ENCODE peak calls at places on chromosomes 1 and 21, in eight cellular contexts. B is CD8-positive, alpha-beta T cell; E is foreskin fibroblast; K is cardiac muscle cell; T is left ventricle myocardium inferior; G is mesendoderm; J is heart right ventricle; A is fibroblast of lung. M is an unnamed sample.

GRCh38 chr21:42429856-42430255 is 26.2 kb downstream of the UBASH3A start:
- DNase-seq in K (peak; percentile 5), E (no peak), B (no peak), A (no peak), J (no peak), G (peak; percentile 28), T (no peak), M (no peak)

GRCh38 chr1:215023151-215023832 is 59.2 kb upstream of the KCNK2 start:
- DNase-seq in J (no peak), K (peak; percentile 68), T (no peak), B (no peak), E (no peak), G (no peak), A (peak; percentile 71), M (no peak)

GRCh38 chr1:150970818-150971582 is 3.6 kb downstream of the CERS2 start:
- DNase-seq in B (no peak), T (peak; percentile 84), E (peak; percentile 74), J (peak; percentile 75), A (peak; percentile 84), K (peak; percentile 76), G (peak; percentile 55), M (no peak)

GRCh38 chr1:228342627-228343210 is 63.9 kb downstream of the TRIM11 start:
- DNase-seq in K (no peak), T (peak; percentile 10), B (no peak), J (no peak), E (no peak), A (no peak), G (no peak), M (no peak)

GRCh38 chr1:197435224-197435623 is 167.2 kb downstream of the CRB1 start:
- DNase-seq in K (peak; percentile 31), J (no peak), A (no peak), B (no peak), T (no peak), E (no peak), G (peak; percentile 45), M (no peak)

GRCh38 chr1:247295274-247295684 is 36.4 kb downstream of the ZNF496 start:
- DNase-seq in T (no peak), E (peak; percentile 10), B (no peak), G (peak; percentile 97), J (no peak), K (peak; percentile 64), A (no peak), M (no peak)

GRCh38 chr1:204075116-204075636 is 2.3 kb downstream of the SOX13 start:
- DNase-seq in T (no peak), B (no peak), K (peak; percentile 51), E (no peak), G (peak; percentile 56), J (peak; percentile 45), A (peak; percentile 12), M (no peak)

GRCh38 chr1:109864960-109865611 is 45.6 kb upstream of the CSF1 start:
- DNase-seq in E (no peak), B (no peak), A (peak; percentile 69), K (peak; percentile 93), T (no peak), G (no peak), J (no peak), M (no peak)

GRCh38 chr1:14017531-14017961 is 317.6 kb downstream of the PRDM2 start:
- DNase-seq in J (no peak), G (no peak), T (no peak), E (no peak), A (no peak), K (no peak), B (no peak), M (no peak)

DNA sequence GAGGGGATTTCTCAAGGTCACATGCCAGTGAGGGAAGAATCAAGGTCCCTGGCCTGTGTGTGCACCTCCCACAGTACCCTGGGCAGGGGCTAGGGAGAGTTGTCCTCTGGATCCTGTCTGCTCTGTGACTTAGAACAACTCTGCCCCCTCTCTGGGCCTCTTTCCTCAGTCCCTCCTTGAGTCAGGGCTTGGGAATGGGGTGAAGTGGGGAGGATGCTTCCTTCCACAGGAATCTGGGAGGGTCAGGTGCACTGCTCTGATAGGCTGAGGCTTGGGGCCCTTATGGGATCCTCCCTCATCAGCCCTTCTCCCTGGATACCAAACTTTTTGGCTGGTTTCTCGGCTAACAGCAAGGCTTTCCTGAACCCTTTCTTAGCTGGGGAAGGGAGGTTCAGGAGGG is 2.5 kb downstream of the TRNP1 start:
- DNase-seq in E (peak; percentile 80), G (peak; percentile 41), B (no peak), A (peak; percentile 66), J (no peak), K (peak; percentile 40), T (no peak), M (no peak)
- H3K4me3 ChIP-seq in E (peak overlapping the region; percentile 84), G (no peak overlapping the region), B (no peak overlapping the region), A (peak overlapping the region; percentile 74), J (no peak overlapping the region), K (no peak overlapping the region), T (peak overlapping the region; percentile 84), M (no peak overlapping the region)

GRCh38 chr21:46092026-46092764 is 5.7 kb upstream of the COL6A2 start:
- DNase-seq in E (peak; percentile 99), B (peak; percentile 36), J (peak; percentile 49), K (peak; percentile 87), T (peak; percentile 60), G (no peak), A (peak; percentile 99), M (no peak)
- H3K4me3 ChIP-seq in E (peak overlapping the region; percentile 57), B (no peak overlapping the region), J (no peak overlapping the region), K (no peak overlapping the region), T (no peak overlapping the region), G (no peak overlapping the region), A (peak overlapping the region; percentile 56), M (no peak overlapping the region)

GRCh38 chr1:23422955-23423354 is 1.6 kb downstream of the TCEA3 start:
- DNase-seq in T (no peak), A (no peak), G (no peak), K (no peak), J (no peak), B (no peak), E (no peak), M (no peak)
- H3K4me3 ChIP-seq in T (peak overlapping the region; percentile 85), A (peak overlapping the region; percentile 61), G (no peak overlapping the region), K (peak overlapping the region; percentile 52), J (no peak overlapping the region), B (peak overlapping the region; percentile 66), E (peak overlapping the region; percentile 63), M (no peak overlapping the region)

GRCh38 chr1:71089536-71090270 is 8.9 kb upstream of the ZRANB2 start:
- DNase-seq in J (no peak), G (no peak), B (no peak), T (no peak), E (peak; percentile 65), A (peak; percentile 68), K (peak; percentile 86), M (no peak)
- H3K4me3 ChIP-seq in J (no peak overlapping the region), G (no peak overlapping the region), B (no peak overlapping the region), T (no peak overlapping the region), E (no peak overlapping the region), A (no peak overlapping the region), K (no peak overlapping the region), M (no peak overlapping the region)

GRCh38 chr1:31625561-31626272 is 8.2 kb downstream of the HCRTR1 start:
- DNase-seq in T (no peak), A (peak; percentile 54), E (peak; percentile 70), J (no peak), G (no peak), B (no peak), K (peak; percentile 28), M (no peak)

GRCh38 chr1:31626451-31627202 is 9.1 kb downstream of the HCRTR1 start:
- DNase-seq in K (peak; percentile 51), A (peak; percentile 23), T (no peak), J (no peak), G (peak; percentile 24), B (no peak), E (peak; percentile 53), M (no peak)

GRCh38 chr1:31628931-31629582 is 11.6 kb downstream of the HCRTR1 start:
- DNase-seq in E (no peak), A (no peak), J (no peak), G (no peak), B (no peak), K (no peak), T (no peak), M (no peak)

GRCh38 chr1:31627301-31627929 is 9.9 kb downstream of the HCRTR1 start:
- DNase-seq in A (peak; percentile 31), K (peak; percentile 36), G (no peak), J (peak; percentile 63), T (peak; percentile 72), E (no peak), B (no peak), M (no peak)

DNA sequence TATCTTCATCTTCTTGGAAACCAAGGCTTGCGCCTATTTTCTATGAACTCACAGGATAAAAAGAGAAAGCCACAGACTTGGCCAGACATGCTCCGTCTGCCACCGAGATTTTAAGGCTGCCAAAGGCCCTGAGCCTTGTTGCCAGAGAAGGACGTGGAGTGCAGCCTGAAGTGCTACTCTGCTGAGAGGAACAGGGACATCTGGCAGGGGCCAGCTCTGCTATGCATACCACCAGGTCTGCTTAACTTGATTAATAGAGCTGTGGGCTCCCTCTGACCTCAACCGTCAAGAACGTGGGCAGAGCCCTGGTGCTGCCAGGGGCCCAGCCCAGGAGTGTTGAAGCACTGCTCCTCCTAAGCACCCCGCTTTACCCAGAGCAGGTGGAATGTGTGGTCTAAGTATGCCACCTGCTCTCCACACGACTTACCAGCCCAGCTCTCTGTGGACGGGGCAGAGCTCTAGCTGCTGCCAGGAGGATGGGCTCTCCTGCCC is 10.5 kb downstream of the HCRTR1 start:
- DNase-seq in K (peak; percentile 31), J (peak; percentile 56), B (no peak), G (no peak), E (no peak), T (peak; percentile 72), A (no peak), M (no peak)
- H3K4me3 ChIP-seq in K (no peak overlapping the region), J (no peak overlapping the region), B (no peak overlapping the region), G (no peak overlapping the region), E (no peak overlapping the region), T (peak overlapping the region; percentile 19), A (no peak overlapping the region), M (no peak overlapping the region)

GRCh38 chr1:2212167-2212541 is 16.0 kb upstream of the SKI start:
- DNase-seq in T (peak; percentile 38), G (no peak), J (no peak), A (no peak), E (no peak), K (no peak), B (no peak), M (no peak)
- H3K4me3 ChIP-seq in T (peak overlapping the region; percentile 53), G (no peak overlapping the region), J (peak overlapping the region; percentile 11), A (peak overlapping the region; percentile 50), E (peak overlapping the region; percentile 14), K (no peak overlapping the region), B (no peak overlapping the region), M (no peak overlapping the region)

DNA sequence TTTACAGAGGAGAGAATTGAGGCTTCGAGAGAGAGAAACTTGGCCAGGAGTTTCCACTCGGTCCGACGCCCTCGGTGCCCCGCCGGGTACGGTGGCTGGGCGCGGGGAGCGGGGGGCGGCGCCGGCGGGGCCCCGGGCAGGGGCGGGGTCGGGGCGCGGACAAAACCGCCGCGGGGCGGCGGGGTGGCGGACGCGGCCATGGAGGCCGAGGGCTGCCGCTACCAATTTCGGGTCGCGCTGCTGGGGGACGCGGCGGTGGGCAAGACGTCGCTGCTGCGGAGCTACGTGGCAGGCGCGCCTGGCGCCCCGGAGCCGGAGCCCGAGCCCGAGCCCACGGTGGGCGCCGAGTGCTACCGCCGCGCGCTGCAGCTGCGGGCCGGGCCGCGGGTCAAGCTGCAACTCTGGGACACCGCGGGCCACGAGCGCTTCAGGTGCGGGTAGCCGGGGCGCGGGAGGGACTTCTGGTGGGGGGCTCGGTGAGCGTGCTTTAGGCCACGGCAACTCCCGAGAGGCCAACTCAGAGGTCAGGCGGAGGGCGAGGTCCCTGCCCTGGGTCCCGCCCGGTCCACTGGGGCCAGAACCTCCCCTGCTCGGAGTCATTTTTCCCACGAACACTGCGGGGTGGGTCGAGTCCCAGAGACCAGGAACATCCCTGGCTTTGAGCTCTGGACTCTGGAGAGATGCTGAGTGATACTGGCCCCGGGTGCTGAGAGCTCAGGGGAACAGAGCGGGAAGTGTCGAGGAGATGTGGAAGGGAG is 428 bp downstream of the RAB42 start:
- DNase-seq in G (no peak), A (no peak), J (peak; percentile 36), E (no peak), K (no peak), B (no peak), T (peak; percentile 21), M (no peak)
- H3K4me3 ChIP-seq in G (peak overlapping the region; percentile 62), A (peak overlapping the region; percentile 64), J (no peak overlapping the region), E (peak overlapping the region; percentile 60), K (peak overlapping the region; percentile 44), B (no peak overlapping the region), T (peak overlapping the region; percentile 71), M (peak overlapping the region; percentile 35)

M was measured in GM12864.